ENCODE peak calls at places on chromosomes 12 and 14, in eight cellular contexts. O, K, T, B, V, A, L and M are unnamed samples.

GRCh38 chr14:49972840-49973239 is 80.0 kb downstream of the ARF6 start:
- DNase-seq in V (no peak), L (peak; percentile 36), A (no peak), K (no peak), T (peak; percentile 27), B (no peak), O (peak; percentile 97), M (peak; percentile 54)

GRCh38 chr14:21263284-21264024 is 5.8 kb downstream of the HNRNPC start:
- DNase-seq in O (no peak), B (no peak), T (no peak), L (no peak), V (no peak), A (no peak), K (no peak), M (no peak)

GRCh38 chr14:74525361-74525851 is 31.8 kb downstream of the ISCA2 start:
- DNase-seq in V (no peak), A (no peak), B (no peak), T (no peak), O (no peak), L (no peak), K (no peak), M (no peak)

GRCh38 chr14:95440496-95440895 is 76.0 kb downstream of the SYNE3 start:
- DNase-seq in B (no peak), K (no peak), T (no peak), O (no peak), L (no peak), V (no peak), A (no peak), M (no peak)

GRCh38 chr14:38944691-38945090 is 158.3 kb downstream of the SEC23A start:
- DNase-seq in K (no peak), L (no peak), V (no peak), B (no peak), T (no peak), A (no peak), O (no peak), M (no peak)

GRCh38 chr12:42208574-42208973 is 29.5 kb downstream of the YAF2 start:
- DNase-seq in T (no peak), B (no peak), K (no peak), L (no peak), O (no peak), A (no peak), V (no peak), M (no peak)

GRCh38 chr12:3004655-3005565 is 45.7 kb downstream of the TEAD4 start:
- DNase-seq in T (peak; percentile 30), B (no peak), O (no peak), V (peak; percentile 72), A (no peak), K (no peak), L (no peak), M (no peak)

GRCh38 chr14:96212140-96212539 is 7.5 kb downstream of the BDKRB2 start:
- DNase-seq in L (no peak), K (no peak), T (no peak), V (no peak), B (no peak), O (no peak), A (no peak), M (no peak)

GRCh38 chr14:22841311-22841710 is 4.9 kb downstream of the MMP14 start:
- DNase-seq in K (no peak), T (no peak), L (no peak), A (peak; percentile 60), V (no peak), O (no peak), B (no peak), M (no peak)

GRCh38 chr12:92439397-92439779 is 263.4 kb upstream of the PLEKHG7 start:
- DNase-seq in O (peak; percentile 69), V (no peak), T (no peak), L (no peak), K (no peak), A (no peak), B (no peak), M (no peak)

GRCh38 chr12:28878629-28879028 is 270.4 kb upstream of the FAR2 start:
- DNase-seq in B (no peak), O (no peak), L (no peak), K (no peak), T (no peak), V (no peak), A (no peak), M (no peak)
- H3K27ac ChIP-seq in B (no peak overlapping the region), O (no peak overlapping the region), L (no peak overlapping the region), K (no peak overlapping the region), T (no peak overlapping the region), V (no peak overlapping the region), A (no peak overlapping the region), M (no peak overlapping the region)

DNA sequence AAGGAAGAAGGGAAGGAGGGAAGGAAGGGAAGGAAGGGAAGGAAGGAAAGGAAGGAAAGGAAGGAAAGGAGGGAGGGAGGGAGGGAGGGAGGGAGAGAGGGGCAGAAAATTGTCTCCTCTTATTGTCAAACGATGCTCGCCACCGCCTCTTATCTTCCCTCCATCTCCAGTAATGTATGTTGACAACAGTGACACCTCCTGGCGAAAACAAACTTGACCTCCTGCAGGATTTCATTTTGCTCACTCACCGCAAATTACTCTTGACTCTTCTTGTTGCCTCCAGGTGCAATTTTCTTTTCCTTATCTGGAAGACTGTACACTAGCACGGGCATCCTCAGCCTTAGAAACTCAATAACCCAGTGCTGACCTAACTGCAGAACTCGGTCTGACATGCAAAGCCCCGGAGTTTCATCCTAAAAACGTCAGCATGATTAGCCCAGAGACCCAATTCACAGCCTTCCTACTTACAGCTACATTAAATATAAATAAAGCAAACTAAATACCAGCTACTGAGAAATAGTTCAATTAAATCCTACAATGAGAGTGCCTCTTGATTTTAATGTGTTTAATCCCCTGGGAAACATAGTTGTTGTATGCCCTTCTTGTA is 512.4 kb upstream of the TMPO start:
- DNase-seq in K (no peak), T (peak; percentile 12), L (peak; percentile 33), B (no peak), A (peak; percentile 62), O (peak; percentile 77), V (peak; percentile 92), M (peak; percentile 38)
- TF ChIP-seq CTCF in K (peak; percentile 28), T (no peak), L (no peak), B (peak; percentile 9), A (peak; percentile 41), O (peak; percentile 60), V (peak; percentile 81), M (no peak)

DNA sequence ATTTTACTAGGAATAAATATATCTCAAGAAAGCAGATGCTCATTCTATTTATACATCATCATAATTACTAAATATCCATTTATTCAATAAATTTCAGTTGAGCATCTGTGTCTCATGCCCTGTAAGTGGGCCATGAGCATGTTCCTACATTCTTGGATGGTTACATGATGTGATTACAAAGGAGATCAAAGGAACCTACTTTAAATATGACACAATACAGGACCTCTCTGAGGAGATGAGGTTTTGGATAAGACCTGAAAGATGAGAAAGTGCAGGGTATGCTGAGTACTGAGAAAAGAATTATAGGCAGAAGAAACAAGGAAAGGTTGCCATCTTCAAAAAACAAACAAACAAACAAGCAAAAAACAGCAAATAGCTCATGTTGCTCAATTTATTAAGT is 105.4 kb upstream of the CNTN1 start:
- DNase-seq in K (no peak), L (no peak), B (no peak), A (no peak), O (no peak), V (no peak), T (no peak), M (no peak)
- H3K9me3 ChIP-seq in K (peaks cover 3% of the 10 kb centered on the region), L (peaks cover 18% of the 10 kb centered on the region), B (peaks cover 2% of the 10 kb centered on the region), A (no peaks in the 10 kb centered on the region), O (no peaks in the 10 kb centered on the region), V (peaks cover 52% of the 10 kb centered on the region), T (no peaks in the 10 kb centered on the region), M (peaks cover 4% of the 10 kb centered on the region)

GRCh38 chr12:119681139-119681538 is 13.2 kb downstream of the PRKAB1 start:
- DNase-seq in O (no peak), K (no peak), L (no peak), V (no peak), A (no peak), B (no peak), T (no peak), M (no peak)
- H3K27ac ChIP-seq in O (no peak overlapping the region), K (peak overlapping the region; percentile 63), L (peak overlapping the region; percentile 58), V (no peak overlapping the region), A (no peak overlapping the region), B (peak overlapping the region; percentile 78), T (no peak overlapping the region), M (no peak overlapping the region)

DNA sequence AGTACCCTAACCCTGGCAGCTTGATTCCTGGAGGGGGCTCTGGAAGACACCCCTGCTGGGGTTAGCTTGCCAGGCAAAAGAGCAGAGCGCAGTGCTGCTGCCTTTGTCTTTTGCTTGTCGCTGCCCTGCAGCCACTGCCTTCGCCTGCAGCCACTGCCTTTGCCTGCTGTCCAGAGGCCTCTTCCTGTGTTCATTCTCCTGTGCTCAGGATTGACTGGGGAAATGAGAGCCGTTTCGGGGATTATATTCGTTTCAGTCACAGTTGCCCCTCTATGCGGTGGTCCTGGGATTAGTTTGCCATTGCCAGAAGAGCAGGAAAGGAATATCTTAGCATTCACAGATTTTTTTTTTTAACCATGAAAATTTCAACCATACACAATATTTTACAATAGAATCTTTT is 34.3 kb downstream of the ZNF664 start:
- DNase-seq in K (no peak), T (no peak), O (no peak), L (no peak), A (no peak), V (no peak), B (no peak), M (no peak)
- TF ChIP-seq CTCF in K (no peak), T (no peak), O (no peak), L (no peak), A (no peak), V (no peak), B (no peak), M (no peak)

GRCh38 chr14:25833341-25834121 is 764.3 kb downstream of the NOVA1 start:
- DNase-seq in K (no peak), B (no peak), A (no peak), V (peak; percentile 81), T (no peak), L (peak; percentile 27), O (peak; percentile 45), M (no peak)

GRCh38 chr14:25841226-25841625 is 756.6 kb downstream of the NOVA1 start:
- DNase-seq in T (no peak), K (no peak), B (no peak), L (no peak), V (no peak), O (no peak), A (no peak), M (no peak)

GRCh38 chr14:25836647-25837046 is 761.2 kb downstream of the NOVA1 start:
- DNase-seq in V (no peak), B (no peak), A (no peak), K (no peak), T (no peak), O (no peak), L (no peak), M (no peak)

GRCh38 chr14:25837431-25837950 is 760.3 kb downstream of the NOVA1 start:
- DNase-seq in A (no peak), L (no peak), O (no peak), T (no peak), K (no peak), V (no peak), B (no peak), M (no peak)
- H3K9me3 ChIP-seq in A (no peaks in the 10 kb centered on the region), L (no peaks in the 10 kb centered on the region), O (peaks cover 11% of the 10 kb centered on the region), T (no peaks in the 10 kb centered on the region), K (no peaks in the 10 kb centered on the region), V (no peaks in the 10 kb centered on the region), B (no peaks in the 10 kb centered on the region), M (no peaks in the 10 kb centered on the region)